ENCODE peak calls at places on chromosomes 4 and X, in eight cellular contexts. T is thoracic aorta; S is adrenal gland; J is H9; H is HepG2; M is foreskin keratinocyte; E is RWPE2; X is CD4-positive, alpha-beta T cell. F is an unnamed sample.
A peak's percentile ranks its signal among the peaks of the same experiment; 100 is the strongest.

GRCh38 chrX:22192419-22193086 is 80.2 kb upstream of the CBLL2 start:
- DNase-seq in T (peak; percentile 2), S (peak; percentile 45), J (peak; percentile 70), H (peak; percentile 38), M (peak; percentile 22), E (peak; percentile 29), X (peak; percentile 37), F (peak; percentile 41)

GRCh38 chr4:105551968-105552746 is at the start of gene ARHGEF38:
- DNase-seq in T (no peak), S (no peak), J (peak; percentile 47), H (no peak), M (peak; percentile 82), E (no peak), X (no peak), F (peak; percentile 78)

GRCh38 chr4:82799006-82799881 is 648 bp upstream of the SCD5 start:
- DNase-seq in T (no peak), S (no peak), J (peak; percentile 32), H (no peak), M (peak; percentile 23), E (no peak), X (no peak), F (peak; percentile 33)

GRCh38 chrX:67543818-67544217 is at the start of gene AR:
- DNase-seq in T (no peak), S (peak; percentile 50), J (peak; percentile 85), H (no peak), M (peak; percentile 0), E (no peak), X (no peak), F (no peak)

GRCh38 chrX:14235004-14235403 is 205.3 kb upstream of the GEMIN8 start:
- DNase-seq in T (no peak), S (no peak), J (no peak), H (no peak), M (peak; percentile 11), E (no peak), X (no peak), F (peak; percentile 12)

GRCh38 chr4:138037716-138038115 is 204.4 kb downstream of the SLC7A11 start:
- DNase-seq in T (no peak), S (no peak), J (no peak), H (no peak), M (no peak), E (no peak), X (no peak), F (no peak)

GRCh38 chrX:150150081-150150779 is 211.9 kb upstream of the EOLA2 start:
- DNase-seq in T (no peak), S (no peak), J (no peak), H (no peak), M (no peak), E (no peak), X (no peak), F (no peak)

GRCh38 chrX:74251006-74251930 is 52.7 kb upstream of the ZCCHC13 start:
- DNase-seq in T (no peak), S (no peak), J (no peak), H (peak; percentile 80), M (peak; percentile 53), E (no peak), X (no peak), F (peak; percentile 50)

GRCh38 chrX:15335135-15336022 is at the start of gene PIGA:
- DNase-seq in T (peak; percentile 78), S (peak; percentile 94), J (peak; percentile 97), H (peak; percentile 90), M (peak; percentile 93), E (peak; percentile 93), X (peak; percentile 84), F (peak; percentile 96)

GRCh38 chr4:2814627-2815026 is 21.7 kb downstream of the SH3BP2 start:
- DNase-seq in T (no peak), S (no peak), J (no peak), H (no peak), M (no peak), E (no peak), X (no peak), F (no peak)

GRCh38 chr4:156711196-156711590 is 260.4 kb downstream of the PDGFC start:
- DNase-seq in T (no peak), S (no peak), J (no peak), H (no peak), M (no peak), E (no peak), X (no peak), F (no peak)

GRCh38 chr4:54495091-54495490 is 162.7 kb upstream of the KIT start:
- DNase-seq in T (no peak), S (no peak), J (no peak), H (no peak), M (peak; percentile 83), E (no peak), X (no peak), F (peak; percentile 38)

GRCh38 chrX:130343411-130343810 is 3.7 kb downstream of the SLC25A14 start:
- DNase-seq in T (no peak), S (no peak), J (no peak), H (no peak), M (no peak), E (no peak), X (no peak), F (no peak)

GRCh38 chr4:3257125-3257690 is 8.2 kb downstream of the MSANTD1 start:
- DNase-seq in T (no peak), S (no peak), J (no peak), H (no peak), M (peak; percentile 66), E (peak; percentile 70), X (no peak), F (peak; percentile 24)

GRCh38 chrX:119698835-119699234 is 5.9 kb upstream of the SEPTIN6 start:
- DNase-seq in T (no peak), S (no peak), J (peak; percentile 36), H (peak; percentile 41), M (peak; percentile 31), E (no peak), X (no peak), F (peak; percentile 32)

GRCh38 chr4:37812713-37813112 is 13.8 kb upstream of the PGM2 start:
- DNase-seq in T (no peak), S (no peak), J (no peak), H (no peak), M (peak; percentile 63), E (no peak), X (no peak), F (no peak)

GRCh38 chr4:172962564-172963353 is 205.9 kb upstream of the GALNT7 start:
- DNase-seq in T (peak; percentile 14), S (no peak), J (no peak), H (no peak), M (no peak), E (no peak), X (no peak), F (peak; percentile 22)

GRCh38 chr4:6421397-6421796 is 51.0 kb downstream of the PPP2R2C start:
- DNase-seq in T (no peak), S (no peak), J (no peak), H (no peak), M (no peak), E (no peak), X (no peak), F (no peak)

GRCh38 chr4:119478446-119479179 is 150.0 kb downstream of the PDE5A start:
- DNase-seq in T (no peak), S (no peak), J (no peak), H (peak; percentile 55), M (peak; percentile 38), E (no peak), X (no peak), F (no peak)

GRCh38 chrX:73977542-73978169 is 326.3 kb upstream of the ZCCHC13 start:
- DNase-seq in T (no peak), S (no peak), J (peak; percentile 32), H (no peak), M (no peak), E (no peak), X (no peak), F (peak; percentile 4)

GRCh38 chr4:61064636-61065035 is 135.5 kb upstream of the ADGRL3 start:
- DNase-seq in T (no peak), S (no peak), J (no peak), H (no peak), M (peak; percentile 15), E (no peak), X (no peak), F (no peak)

GRCh38 chr4:122930877-122931276 is 8.5 kb upstream of the NUDT6 start:
- DNase-seq in T (no peak), S (no peak), J (no peak), H (no peak), M (no peak), E (no peak), X (no peak), F (no peak)

GRCh38 chr4:68326146-68326545 is 23.7 kb downstream of the YTHDC1 start:
- DNase-seq in T (no peak), S (no peak), J (no peak), H (no peak), M (no peak), E (no peak), X (no peak), F (no peak)
- TF ChIP-seq CTCF in T (no peak), S (no peak), J (no peak), H (no peak), M (no peak), E (no peak), X (no peak), F (no peak)

DNA sequence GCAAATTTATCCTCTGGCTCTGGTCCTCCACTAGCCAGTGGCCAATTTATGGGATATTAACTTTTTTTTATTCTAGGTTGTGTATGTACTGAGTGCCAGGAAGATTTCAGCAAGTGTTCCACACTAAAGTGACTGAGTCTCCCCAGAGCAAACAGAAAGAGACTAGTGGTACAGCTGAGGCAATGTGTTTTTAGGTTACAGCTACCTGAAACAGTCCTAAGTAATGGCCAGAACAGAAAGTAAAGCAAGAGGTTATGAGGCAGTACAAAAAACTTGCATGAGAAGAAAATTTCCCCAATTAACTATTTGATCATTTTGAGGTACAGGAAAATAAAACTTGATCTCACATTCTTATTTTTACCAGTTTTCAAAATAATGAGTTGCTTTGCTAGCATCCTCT is 31.2 kb downstream of the PRDM8 start:
- DNase-seq in T (no peak), S (no peak), J (no peak), H (no peak), M (no peak), E (no peak), X (no peak), F (no peak)
- H3K27ac ChIP-seq in T (no peak overlapping the region), S (no peak overlapping the region), J (no peak overlapping the region), H (no peak overlapping the region), M (no peak overlapping the region), E (no peak overlapping the region), X (no peak overlapping the region), F (no peak overlapping the region)

DNA sequence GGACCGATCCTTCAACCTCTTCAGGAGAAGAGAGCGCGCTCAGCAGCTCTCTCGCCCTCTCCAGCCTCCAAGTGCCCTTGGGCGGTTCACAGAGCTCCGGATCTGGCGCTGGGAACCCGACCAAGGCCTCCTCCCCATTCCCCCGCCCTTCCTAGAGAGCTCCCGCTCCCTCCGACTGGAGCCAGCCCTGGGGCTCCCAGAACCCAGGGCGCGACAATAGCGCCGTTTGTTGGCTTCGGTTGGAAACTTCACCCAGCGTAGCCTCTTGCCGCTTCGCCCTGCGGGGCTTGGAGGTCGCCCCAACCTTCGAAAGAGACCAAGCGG is 3.1 kb upstream of the SOX3 start:
- DNase-seq in T (no peak), S (no peak), J (peak; percentile 86), H (no peak), M (no peak), E (no peak), X (no peak), F (no peak)
- TF ChIP-seq CTCF in T (no peak), S (no peak), J (peak; percentile 93), H (no peak), M (no peak), E (no peak), X (no peak), F (no peak)

DNA sequence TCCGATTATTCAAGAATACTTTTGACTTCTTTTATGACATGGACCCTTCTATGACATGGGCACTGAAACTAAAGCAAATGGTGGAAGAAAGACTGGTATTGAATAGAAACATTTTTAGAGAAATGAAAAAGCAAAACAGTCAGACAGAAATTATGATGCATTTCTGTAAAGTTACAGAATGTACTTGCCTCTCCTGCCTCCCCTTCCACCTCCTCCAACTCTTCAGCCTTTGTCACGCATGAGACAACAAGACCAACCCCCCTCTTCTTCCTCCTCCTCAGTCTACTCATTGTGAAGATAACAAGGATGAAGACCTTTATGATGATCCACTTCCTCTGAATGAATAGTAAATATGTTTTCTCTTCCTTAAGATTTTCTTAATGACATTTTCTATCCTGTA is 46.3 kb upstream of the HUWE1 start:
- DNase-seq in T (no peak), S (no peak), J (no peak), H (no peak), M (no peak), E (no peak), X (no peak), F (no peak)
- H3K27ac ChIP-seq in T (no peak overlapping the region), S (no peak overlapping the region), J (no peak overlapping the region), H (no peak overlapping the region), M (no peak overlapping the region), E (no peak overlapping the region), X (no peak overlapping the region), F (no peak overlapping the region)